ENCODE peak calls at places on chromosome 6, in six cellular contexts. H is HEK293T, Q is Calu3, F is NCI-H460, R is CMK, K is osteocyte. M is an unnamed sample.
A peak's percentile ranks its signal among the peaks of the same experiment; 100 is the strongest.

GRCh38 chr6:4128748-4129147 is 6.6 kb downstream of the ECI2 start:
- DNase-seq in F (no peak), H (no peak), Q (no peak), K (no peak), R (no peak), M (no peak)

GRCh38 chr6:24755284-24755683 is 19.5 kb upstream of the GMNN start:
- DNase-seq in F (no peak), H (no peak), K (no peak), R (no peak), Q (no peak), M (no peak)

GRCh38 chr6:166379800-166380199 is 2.9 kb downstream of the MPC1 start:
- DNase-seq in Q (no peak), H (no peak), K (no peak), F (no peak), R (no peak), M (no peak)

GRCh38 chr6:127382413-127382812 is 39.0 kb upstream of the ECHDC1 start:
- DNase-seq in F (no peak), Q (no peak), K (no peak), H (no peak), R (no peak), M (no peak)

GRCh38 chr6:163522033-163522432 is 107.5 kb downstream of the QKI start:
- DNase-seq in F (no peak), Q (no peak), R (no peak), K (no peak), H (no peak), M (no peak)

GRCh38 chr6:100366419-100366818 is 98.3 kb downstream of the SIM1 start:
- DNase-seq in H (no peak), K (no peak), F (no peak), R (no peak), Q (no peak), M (peak; percentile 85)

GRCh38 chr6:106114492-106114891 is 28.4 kb downstream of the PRDM1 start:
- DNase-seq in H (no peak), R (no peak), F (no peak), K (no peak), Q (no peak), M (no peak)

GRCh38 chr6:36612101-36612625 is 18.0 kb downstream of the SRSF3 start:
- DNase-seq in Q (no peak), R (no peak), H (no peak), F (no peak), K (no peak), M (no peak)

GRCh38 chr6:148635070-148635743 is 111.6 kb upstream of the UST start:
- DNase-seq in F (no peak), K (no peak), R (no peak), H (no peak), Q (no peak), M (no peak)

GRCh38 chr6:18263561-18264337 is 581 bp downstream of the DEK start:
- DNase-seq in F (no peak), K (no peak), H (peak; percentile 62), Q (peak; percentile 48), R (no peak), M (peak; percentile 62)

GRCh38 chr6:11710968-11711643 is 67.5 kb downstream of the ADTRP start:
- DNase-seq in F (no peak), K (peak; percentile 10), R (no peak), Q (no peak), H (no peak), M (no peak)

GRCh38 chr6:28673800-28674671 is 148.4 kb downstream of the GPX5 start:
- DNase-seq in R (peak; percentile 54), F (peak; percentile 59), H (peak; percentile 71), Q (peak; percentile 75), K (no peak), M (peak; percentile 83)

GRCh38 chr6:41650120-41650519 is 11.9 kb downstream of the MDFI start:
- DNase-seq in Q (no peak), F (no peak), H (no peak), K (no peak), R (no peak), M (no peak)

GRCh38 chr6:150254671-150255228 is 111.9 kb downstream of the PPP1R14C start:
- DNase-seq in K (no peak), Q (no peak), H (no peak), F (no peak), R (no peak), M (peak; percentile 67)

GRCh38 chr6:157089258-157089657 is 234.1 kb downstream of the TMEM242 start:
- DNase-seq in K (no peak), H (peak; percentile 40), R (no peak), F (no peak), Q (no peak), M (no peak)

GRCh38 chr6:89082439-89082838 is 1.9 kb downstream of the PNRC1 start:
- DNase-seq in R (no peak), F (no peak), H (no peak), K (no peak), Q (no peak), M (peak; percentile 66)

GRCh38 chr6:36286858-36287257 is 17.0 kb downstream of the PNPLA1 start:
- DNase-seq in H (no peak), R (no peak), Q (no peak), F (no peak), K (no peak), M (no peak)

GRCh38 chr6:169185011-169185521 is 68.6 kb downstream of the THBS2 start:
- DNase-seq in K (peak; percentile 67), Q (no peak), F (no peak), R (no peak), H (no peak), M (no peak)

GRCh38 chr6:31362751-31363150 is 5.8 kb upstream of the HLA-B start:
- DNase-seq in R (no peak), Q (no peak), F (no peak), H (no peak), K (no peak), M (no peak)

GRCh38 chr6:81304486-81304885 is 448.0 kb downstream of the TENT5A start:
- DNase-seq in H (no peak), Q (no peak), R (no peak), F (no peak), K (no peak), M (no peak)

GRCh38 chr6:167428664-167429063 is 103.8 kb downstream of the TTLL2 start:
- DNase-seq in K (peak; percentile 57), R (no peak), F (no peak), Q (no peak), H (no peak), M (no peak)

GRCh38 chr6:123636771-123637170 is at the start of gene TRDN:
- DNase-seq in K (no peak), Q (no peak), H (no peak), F (no peak), R (no peak), M (no peak)

GRCh38 chr6:1601616-1602355 is 7.9 kb upstream of the FOXC1 start:
- DNase-seq in R (no peak), H (no peak), K (no peak), F (no peak), Q (no peak), M (no peak)

GRCh38 chr6:134007077-134007476 is 45.3 kb downstream of the SLC2A12 start:
- DNase-seq in F (no peak), R (no peak), H (no peak), Q (peak; percentile 87), K (no peak), M (peak; percentile 23)

GRCh38 chr6:129324345-129324744 is 385.6 kb downstream of the ARHGAP18 start:
- DNase-seq in H (no peak), F (no peak), K (no peak), Q (no peak), R (no peak), M (no peak)

GRCh38 chr6:109187399-109188114 is 92.2 kb downstream of the CEP57L1 start:
- DNase-seq in Q (peak; percentile 67), F (peak; percentile 41), H (peak; percentile 48), K (no peak), R (peak; percentile 18), M (peak; percentile 16)

GRCh38 chr6:5606546-5606945 is 345.2 kb downstream of the FARS2 start:
- DNase-seq in Q (no peak), R (no peak), H (no peak), F (no peak), K (no peak), M (no peak)

GRCh38 chr6:146770965-146771735 is 172.4 kb downstream of the ADGB start:
- DNase-seq in H (no peak), R (peak; percentile 91), K (no peak), Q (no peak), F (no peak), M (no peak)

GRCh38 chr6:151610336-151610735 is 116.5 kb downstream of the CCDC170 start:
- DNase-seq in R (no peak), F (no peak), Q (no peak), H (no peak), K (no peak), M (peak; percentile 16)

GRCh38 chr6:99119109-99120031 is 171.6 kb upstream of the FBXL4 start:
- DNase-seq in K (no peak), Q (peak; percentile 59), H (peak; percentile 50), R (no peak), F (peak; percentile 52), M (peak; percentile 48)

GRCh38 chr6:41894366-41895299 is 542 bp downstream of the USP49 start:
- DNase-seq in H (peak; percentile 13), F (no peak), Q (peak; percentile 9), K (peak; percentile 76), R (no peak), M (peak; percentile 17)

M was measured in mammary epithelial cell.